ENCODE peak calls at places on chromosomes 4 and X, in five cellular contexts. H is astrocyte of the spinal cord, T is HT1080, X is KBM-7, V is Karpas-422. M is an unnamed sample.

GRCh38 chr4:170374770-170375169 is 285.0 kb upstream of the AADAT start:
- DNase-seq in T (peak), X (peak), H (no peak), V (peak), M (no peak)

GRCh38 chr4:54843106-54843505 is 185.3 kb downstream of the KIT start:
- DNase-seq in V (peak), T (no peak), X (no peak), H (no peak), M (no peak)

GRCh38 chrX:11474021-11474420 is 180.8 kb downstream of the AMELX start:
- DNase-seq in V (no peak), T (no peak), H (no peak), X (no peak), M (no peak)

GRCh38 chr4:110778526-110778925 is 155.6 kb upstream of the PITX2 start:
- DNase-seq in X (no peak), H (peak), V (no peak), T (peak), M (no peak)

GRCh38 chr4:26048378-26048882 is 134.4 kb downstream of the SMIM20 start:
- DNase-seq in T (peak), X (no peak), H (peak), V (no peak), M (no peak)

GRCh38 chr4:41214158-41215146 is at the start of gene APBB2:
- DNase-seq in T (peak), X (peak), V (peak), H (peak), M (peak)

GRCh38 chr4:164081801-164082200 is 587.3 kb downstream of the TMA16 start:
- DNase-seq in X (no peak), H (no peak), T (no peak), V (no peak), M (no peak)

GRCh38 chr4:98473046-98473445 is 185.4 kb downstream of the TSPAN5 start:
- DNase-seq in H (no peak), T (no peak), X (no peak), V (no peak), M (no peak)

GRCh38 chrX:109954333-109954732 is 48.6 kb upstream of the TMEM164 start:
- DNase-seq in X (no peak), T (peak), H (no peak), V (no peak), M (no peak)

GRCh38 chrX:133415276-133416105 is at the start of gene GPC4:
- DNase-seq in V (no peak), X (no peak), H (peak), T (peak), M (no peak)

GRCh38 chrX:11566814-11567213 is 98.9 kb downstream of the ARHGAP6 start:
- DNase-seq in T (no peak), V (no peak), H (peak), X (no peak), M (no peak)

GRCh38 chrX:19303216-19303880 is 40.4 kb upstream of the PDHA1 start:
- DNase-seq in X (no peak), V (no peak), H (peak), T (peak), M (no peak)

GRCh38 chr4:110164251-110164650 is 34.2 kb downstream of the ELOVL6 start:
- DNase-seq in H (peak), T (peak), V (no peak), X (no peak), M (no peak)

GRCh38 chrX:63747331-63747730 is 37.7 kb downstream of the ARHGEF9 start:
- DNase-seq in X (no peak), V (no peak), T (peak), H (peak), M (no peak)